ENCODE peak calls at places on chromosome 3, in five cellular contexts. C is tibial nerve, R is astrocyte, V is cardiac muscle cell, D is A673. H is an unnamed sample.
A peak's percentile ranks its signal among the peaks of the same experiment; 100 is the strongest.

GRCh38 chr3:49799761-49800160 is at the start of gene CDHR4:
- DNase-seq in V (peak; percentile 71), D (no peak), R (peak; percentile 23), C (peak; percentile 65), H (no peak)

GRCh38 chr3:4994823-4995499 is 15.7 kb downstream of the BHLHE40 start:
- DNase-seq in C (peak; percentile 61), V (peak; percentile 80), D (no peak), R (peak; percentile 95), H (no peak)

GRCh38 chr3:188956839-188957489 is 214.8 kb upstream of the TPRG1 start:
- DNase-seq in R (peak; percentile 42), D (peak; percentile 79), C (peak; percentile 63), V (peak; percentile 83), H (no peak)

GRCh38 chr3:148513066-148513671 is 184.5 kb upstream of the AGTR1 start:
- DNase-seq in D (peak; percentile 3), C (no peak), V (peak; percentile 16), R (peak; percentile 16), H (no peak)

GRCh38 chr3:31610700-31611275 is 78.1 kb downstream of the STT3B start:
- DNase-seq in R (peak; percentile 28), V (peak; percentile 63), C (peak; percentile 44), D (peak; percentile 60), H (no peak)

GRCh38 chr3:194577985-194578905 is 55.0 kb downstream of the TMEM44 start:
- DNase-seq in D (peak; percentile 60), V (peak; percentile 81), R (peak; percentile 96), C (no peak), H (no peak)

GRCh38 chr3:152779649-152780048 is 55.3 kb upstream of the P2RY1 start:
- DNase-seq in D (peak; percentile 78), R (peak; percentile 49), C (no peak), V (peak; percentile 65), H (no peak)

GRCh38 chr3:50136714-50137405 is 18.3 kb upstream of the SEMA3F start:
- DNase-seq in R (no peak), D (no peak), V (no peak), C (no peak), H (no peak)

GRCh38 chr3:189903562-189904250 is 217.0 kb downstream of the P3H2 start:
- DNase-seq in V (peak; percentile 45), D (no peak), R (no peak), C (no peak), H (no peak)

GRCh38 chr3:138468886-138469285 is 34.5 kb downstream of the ESYT3 start:
- DNase-seq in C (no peak), V (no peak), D (no peak), R (no peak), H (no peak)

GRCh38 chr3:191314109-191314728 is 15.0 kb upstream of the CCDC50 start:
- DNase-seq in C (no peak), R (no peak), D (no peak), V (no peak), H (no peak)

GRCh38 chr3:127768346-127769008 is 53.8 kb downstream of the MGLL start:
- DNase-seq in D (peak; percentile 28), R (peak; percentile 98), C (no peak), V (peak; percentile 92), H (no peak)
- TF ChIP-seq CTCF in D (no peak), R (no peak), C (no peak), V (no peak), H (no peak)

DNA sequence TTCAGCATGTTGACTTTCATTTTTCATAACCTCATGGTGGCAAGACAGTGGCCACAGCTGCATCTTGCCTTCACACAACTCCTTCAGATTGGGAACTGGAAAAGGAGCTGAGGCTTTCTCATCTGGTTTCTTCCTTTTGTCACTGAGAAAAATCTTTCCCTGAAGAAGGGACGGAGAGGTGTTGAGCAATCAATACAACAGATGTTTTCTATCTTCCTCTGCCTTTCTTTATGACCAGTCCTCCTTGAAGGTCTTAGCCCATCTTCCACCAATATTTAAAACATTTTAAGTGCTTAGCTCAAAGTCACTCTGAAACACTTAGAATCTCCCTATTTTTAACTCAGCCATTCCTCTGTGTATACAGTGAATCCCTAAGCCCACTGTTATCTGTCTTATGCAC is 11.9 kb downstream of the ZNF660 start:
- DNase-seq in V (no peak), R (no peak), D (no peak), C (no peak), H (no peak)
- H3K9me3 ChIP-seq in V (no peaks in the 10 kb centered on the region), R (peaks cover 46% of the 10 kb centered on the region), D (peaks cover 6% of the 10 kb centered on the region), C (peaks cover 57% of the 10 kb centered on the region), H (peaks cover 13% of the 10 kb centered on the region)

GRCh38 chr3:129226374-129226773 is 23.0 kb upstream of the COPG1 start:
- DNase-seq in C (peak; percentile 58), D (peak; percentile 62), V (peak; percentile 81), R (peak; percentile 95), H (no peak)

GRCh38 chr3:129231331-129232119 is 17.9 kb upstream of the COPG1 start:
- DNase-seq in C (no peak), R (peak; percentile 48), D (no peak), V (no peak), H (no peak)

GRCh38 chr3:129230311-129231019 is 18.9 kb upstream of the COPG1 start:
- DNase-seq in V (peak; percentile 67), D (no peak), C (peak; percentile 31), R (peak; percentile 81), H (no peak)

GRCh38 chr3:129224984-129225393 is 24.4 kb upstream of the COPG1 start:
- DNase-seq in V (peak; percentile 81), C (peak; percentile 59), R (peak; percentile 50), D (peak; percentile 47), H (no peak)

GRCh38 chr3:129228891-129229585 is 20.4 kb upstream of the COPG1 start:
- DNase-seq in R (peak; percentile 84), C (no peak), V (peak; percentile 76), D (peak; percentile 33), H (no peak)
- H3K27ac ChIP-seq in R (peak overlapping the region; percentile 59), C (peak overlapping the region; percentile 57), V (no peak overlapping the region), D (no peak overlapping the region), H (no peak overlapping the region)

GRCh38 chr3:23735062-23735461 is 70.7 kb upstream of the UBE2E1 start:
- DNase-seq in D (no peak), C (no peak), R (no peak), V (peak; percentile 53), H (no peak)

GRCh38 chr3:23738946-23739345 is 66.8 kb upstream of the UBE2E1 start:
- DNase-seq in C (no peak), V (no peak), D (no peak), R (peak; percentile 40), H (no peak)

GRCh38 chr3:23739536-23739935 is 66.2 kb upstream of the UBE2E1 start:
- DNase-seq in D (no peak), C (no peak), R (peak; percentile 84), V (peak; percentile 69), H (no peak)

GRCh38 chr3:23734481-23734880 is 71.3 kb upstream of the UBE2E1 start:
- DNase-seq in D (no peak), V (no peak), R (no peak), C (no peak), H (no peak)

DNA sequence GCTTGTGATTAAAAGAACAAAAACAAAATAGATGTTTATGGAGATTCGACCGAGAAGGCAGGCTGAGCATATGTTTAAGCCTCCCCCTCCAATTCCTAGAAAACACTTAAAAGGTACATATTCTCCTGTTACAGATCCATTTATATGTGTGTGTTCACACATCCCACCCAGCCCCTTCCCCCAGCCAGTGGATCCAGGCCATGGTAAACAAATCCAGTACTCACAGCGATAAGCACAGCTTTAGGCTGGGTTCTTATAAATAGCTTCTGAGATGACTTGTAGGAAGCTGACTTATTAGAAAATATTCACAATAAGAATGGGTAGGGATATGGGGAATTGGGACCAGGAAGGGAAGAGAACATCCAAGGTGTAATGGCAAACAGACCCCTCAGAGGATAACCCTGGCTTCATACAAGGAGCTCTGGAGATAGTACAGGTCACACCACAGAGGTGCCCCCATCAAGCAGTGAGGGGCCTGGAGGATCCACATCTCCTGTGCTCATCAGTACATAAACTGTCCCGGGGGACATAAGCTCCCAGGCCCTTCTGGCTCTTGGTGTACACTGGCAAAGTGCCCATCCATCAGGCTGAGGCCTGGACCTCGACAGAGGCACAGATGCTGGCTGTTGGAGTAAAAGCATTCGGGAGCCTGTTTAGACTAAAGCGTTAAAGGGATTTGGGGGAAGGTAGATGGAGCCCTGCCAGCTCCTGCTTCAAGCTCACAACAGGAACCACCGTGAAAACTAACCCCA is 70.0 kb upstream of the UBE2E1 start:
- DNase-seq in D (peak; percentile 40), C (no peak), V (peak; percentile 70), R (no peak), H (no peak)
- TF ChIP-seq CTCF in D (no peak), C (no peak), V (no peak), R (no peak), H (no peak)

GRCh38 chr3:175940881-175941280 is 1081.7 kb downstream of the NAALADL2 start:
- DNase-seq in V (no peak), R (no peak), D (peak; percentile 4), C (no peak), H (no peak)
- H3K9me3 ChIP-seq in V (no peaks in the 10 kb centered on the region), R (peaks cover 6% of the 10 kb centered on the region), D (peaks cover 8% of the 10 kb centered on the region), C (peaks cover 13% of the 10 kb centered on the region), H (peaks cover 8% of the 10 kb centered on the region)